ENCODE peak calls at places on chromosomes 4 and X, in eight cellular contexts. One of them, this sample, is unnamed.

GRCh38 chr4:11428161-11428700 is 463 bp downstream of the HS3ST1 start:
- DNase-seq in GM13977: peak
- DNase-seq in activated naive CD4-positive, alpha-beta T cell treated with anti-CD3 and anti-CD28 coated beads for 36 hours: peak
- DNase-seq in astrocyte of the spinal cord: peak
- DNase-seq in fibroblast of villous mesenchyme: no peak
- DNase-seq in psoas muscle: no peak
- DNase-seq in cardiac muscle cell: no peak
- DNase-seq in activated gamma-delta T cell treated with Interleukin-2 at 50 U/mL for 16 hours: no peak
- DNase-seq in this sample: no peak

GRCh38 chrX:107700317-107700774 is 72.0 kb downstream of the PRPS1 start:
- DNase-seq in activated naive CD4-positive, alpha-beta T cell treated with anti-CD3 and anti-CD28 coated beads for 36 hours: no peak
- DNase-seq in GM13977: no peak
- DNase-seq in activated gamma-delta T cell treated with Interleukin-2 at 50 U/mL for 16 hours: no peak
- DNase-seq in psoas muscle: no peak
- DNase-seq in fibroblast of villous mesenchyme: peak
- DNase-seq in cardiac muscle cell: peak
- DNase-seq in astrocyte of the spinal cord: peak
- DNase-seq in this sample: no peak

GRCh38 chrX:12292996-12293765 is 154.9 kb downstream of the FRMPD4 start:
- DNase-seq in fibroblast of villous mesenchyme: peak
- DNase-seq in psoas muscle: no peak
- DNase-seq in astrocyte of the spinal cord: peak
- DNase-seq in activated gamma-delta T cell treated with Interleukin-2 at 50 U/mL for 16 hours: no peak
- DNase-seq in GM13977: no peak
- DNase-seq in activated naive CD4-positive, alpha-beta T cell treated with anti-CD3 and anti-CD28 coated beads for 36 hours: no peak
- DNase-seq in cardiac muscle cell: peak
- DNase-seq in this sample: no peak

GRCh38 chr4:62028758-62029157 is 828.6 kb downstream of the ADGRL3 start:
- DNase-seq in GM13977: no peak
- DNase-seq in astrocyte of the spinal cord: no peak
- DNase-seq in fibroblast of villous mesenchyme: no peak
- DNase-seq in psoas muscle: no peak
- DNase-seq in activated gamma-delta T cell treated with Interleukin-2 at 50 U/mL for 16 hours: no peak
- DNase-seq in activated naive CD4-positive, alpha-beta T cell treated with anti-CD3 and anti-CD28 coated beads for 36 hours: no peak
- DNase-seq in cardiac muscle cell: no peak
- DNase-seq in this sample: no peak

GRCh38 chrX:45070116-45071007 is 130.3 kb downstream of the DIPK2B start:
- DNase-seq in activated naive CD4-positive, alpha-beta T cell treated with anti-CD3 and anti-CD28 coated beads for 36 hours: peak
- DNase-seq in activated gamma-delta T cell treated with Interleukin-2 at 50 U/mL for 16 hours: peak
- DNase-seq in psoas muscle: no peak
- DNase-seq in cardiac muscle cell: peak
- DNase-seq in fibroblast of villous mesenchyme: peak
- DNase-seq in astrocyte of the spinal cord: peak
- DNase-seq in GM13977: no peak
- DNase-seq in this sample: peak

GRCh38 chrX:134741801-134742200 is 83.5 kb upstream of the PLAC1 start:
- DNase-seq in psoas muscle: no peak
- DNase-seq in cardiac muscle cell: no peak
- DNase-seq in astrocyte of the spinal cord: no peak
- DNase-seq in GM13977: no peak
- DNase-seq in fibroblast of villous mesenchyme: no peak
- DNase-seq in activated naive CD4-positive, alpha-beta T cell treated with anti-CD3 and anti-CD28 coated beads for 36 hours: no peak
- DNase-seq in activated gamma-delta T cell treated with Interleukin-2 at 50 U/mL for 16 hours: no peak
- DNase-seq in this sample: no peak

GRCh38 chrX:46819136-46819535 is 17.7 kb upstream of the RP2 start:
- DNase-seq in cardiac muscle cell: no peak
- DNase-seq in activated naive CD4-positive, alpha-beta T cell treated with anti-CD3 and anti-CD28 coated beads for 36 hours: no peak
- DNase-seq in activated gamma-delta T cell treated with Interleukin-2 at 50 U/mL for 16 hours: no peak
- DNase-seq in GM13977: no peak
- DNase-seq in psoas muscle: no peak
- DNase-seq in astrocyte of the spinal cord: no peak
- DNase-seq in fibroblast of villous mesenchyme: no peak
- DNase-seq in this sample: no peak

GRCh38 chr4:53461244-53461643 is 83.8 kb downstream of the FIP1L1 start:
- DNase-seq in GM13977: no peak
- DNase-seq in fibroblast of villous mesenchyme: peak
- DNase-seq in cardiac muscle cell: peak
- DNase-seq in astrocyte of the spinal cord: peak
- DNase-seq in activated naive CD4-positive, alpha-beta T cell treated with anti-CD3 and anti-CD28 coated beads for 36 hours: no peak
- DNase-seq in psoas muscle: no peak
- DNase-seq in activated gamma-delta T cell treated with Interleukin-2 at 50 U/mL for 16 hours: no peak
- DNase-seq in this sample: no peak

GRCh38 chr4:139665690-139666529 is at the start of gene MGST2:
- DNase-seq in GM13977: peak
- DNase-seq in activated naive CD4-positive, alpha-beta T cell treated with anti-CD3 and anti-CD28 coated beads for 36 hours: peak
- DNase-seq in cardiac muscle cell: peak
- DNase-seq in fibroblast of villous mesenchyme: peak
- DNase-seq in psoas muscle: peak
- DNase-seq in astrocyte of the spinal cord: peak
- DNase-seq in activated gamma-delta T cell treated with Interleukin-2 at 50 U/mL for 16 hours: peak
- DNase-seq in this sample: peak

GRCh38 chr4:7623468-7623867 is 188.7 kb upstream of the PSAPL1 start:
- DNase-seq in cardiac muscle cell: no peak
- DNase-seq in astrocyte of the spinal cord: no peak
- DNase-seq in activated naive CD4-positive, alpha-beta T cell treated with anti-CD3 and anti-CD28 coated beads for 36 hours: no peak
- DNase-seq in activated gamma-delta T cell treated with Interleukin-2 at 50 U/mL for 16 hours: no peak
- DNase-seq in psoas muscle: no peak
- DNase-seq in fibroblast of villous mesenchyme: no peak
- DNase-seq in GM13977: no peak
- DNase-seq in this sample: no peak

GRCh38 chr4:185017964-185018772 is at the start of gene HELT:
- DNase-seq in cardiac muscle cell: no peak
- DNase-seq in fibroblast of villous mesenchyme: no peak
- DNase-seq in GM13977: no peak
- DNase-seq in psoas muscle: no peak
- DNase-seq in activated gamma-delta T cell treated with Interleukin-2 at 50 U/mL for 16 hours: no peak
- DNase-seq in activated naive CD4-positive, alpha-beta T cell treated with anti-CD3 and anti-CD28 coated beads for 36 hours: no peak
- DNase-seq in astrocyte of the spinal cord: no peak
- DNase-seq in this sample: no peak

GRCh38 chr4:121726642-121727268 is 30.0 kb upstream of the ANXA5 start:
- DNase-seq in fibroblast of villous mesenchyme: peak
- DNase-seq in cardiac muscle cell: peak
- DNase-seq in GM13977: peak
- DNase-seq in astrocyte of the spinal cord: peak
- DNase-seq in activated gamma-delta T cell treated with Interleukin-2 at 50 U/mL for 16 hours: no peak
- DNase-seq in activated naive CD4-positive, alpha-beta T cell treated with anti-CD3 and anti-CD28 coated beads for 36 hours: peak
- DNase-seq in psoas muscle: no peak
- DNase-seq in this sample: peak

GRCh38 chr4:5575941-5576340 is 132.4 kb downstream of the EVC2 start:
- DNase-seq in astrocyte of the spinal cord: no peak
- DNase-seq in fibroblast of villous mesenchyme: no peak
- DNase-seq in activated naive CD4-positive, alpha-beta T cell treated with anti-CD3 and anti-CD28 coated beads for 36 hours: no peak
- DNase-seq in activated gamma-delta T cell treated with Interleukin-2 at 50 U/mL for 16 hours: no peak
- DNase-seq in psoas muscle: no peak
- DNase-seq in cardiac muscle cell: no peak
- DNase-seq in GM13977: no peak
- DNase-seq in this sample: no peak

GRCh38 chr4:129095811-129096454 is at the start of gene C4orf33:
- DNase-seq in activated naive CD4-positive, alpha-beta T cell treated with anti-CD3 and anti-CD28 coated beads for 36 hours: peak
- DNase-seq in cardiac muscle cell: peak
- DNase-seq in GM13977: peak
- DNase-seq in astrocyte of the spinal cord: peak
- DNase-seq in psoas muscle: peak
- DNase-seq in activated gamma-delta T cell treated with Interleukin-2 at 50 U/mL for 16 hours: peak
- DNase-seq in fibroblast of villous mesenchyme: peak
- DNase-seq in this sample: peak

GRCh38 chr4:147964519-147964918 is 232.6 kb downstream of the ARHGAP10 start:
- DNase-seq in GM13977: no peak
- DNase-seq in fibroblast of villous mesenchyme: peak
- DNase-seq in astrocyte of the spinal cord: no peak
- DNase-seq in cardiac muscle cell: no peak
- DNase-seq in activated naive CD4-positive, alpha-beta T cell treated with anti-CD3 and anti-CD28 coated beads for 36 hours: no peak
- DNase-seq in psoas muscle: no peak
- DNase-seq in activated gamma-delta T cell treated with Interleukin-2 at 50 U/mL for 16 hours: no peak
- DNase-seq in this sample: no peak

GRCh38 chr4:43550981-43551627 is 658.6 kb downstream of the GRXCR1 start:
- DNase-seq in fibroblast of villous mesenchyme: no peak
- DNase-seq in activated naive CD4-positive, alpha-beta T cell treated with anti-CD3 and anti-CD28 coated beads for 36 hours: no peak
- DNase-seq in psoas muscle: no peak
- DNase-seq in GM13977: no peak
- DNase-seq in activated gamma-delta T cell treated with Interleukin-2 at 50 U/mL for 16 hours: no peak
- DNase-seq in astrocyte of the spinal cord: no peak
- DNase-seq in cardiac muscle cell: no peak
- DNase-seq in this sample: no peak

GRCh38 chr4:72383439-72383838 is 185.6 kb downstream of the ADAMTS3 start:
- DNase-seq in activated naive CD4-positive, alpha-beta T cell treated with anti-CD3 and anti-CD28 coated beads for 36 hours: no peak
- DNase-seq in GM13977: no peak
- DNase-seq in fibroblast of villous mesenchyme: peak
- DNase-seq in cardiac muscle cell: peak
- DNase-seq in psoas muscle: no peak
- DNase-seq in activated gamma-delta T cell treated with Interleukin-2 at 50 U/mL for 16 hours: no peak
- DNase-seq in astrocyte of the spinal cord: no peak
- DNase-seq in this sample: no peak

GRCh38 chr4:147976341-147976928 is 244.5 kb downstream of the ARHGAP10 start:
- DNase-seq in activated naive CD4-positive, alpha-beta T cell treated with anti-CD3 and anti-CD28 coated beads for 36 hours: no peak
- DNase-seq in GM13977: no peak
- DNase-seq in astrocyte of the spinal cord: no peak
- DNase-seq in fibroblast of villous mesenchyme: no peak
- DNase-seq in cardiac muscle cell: peak
- DNase-seq in psoas muscle: no peak
- DNase-seq in activated gamma-delta T cell treated with Interleukin-2 at 50 U/mL for 16 hours: no peak
- DNase-seq in this sample: no peak

This sample was measured in GM12864.